ENCODE peak calls at places on chromosomes 7 and 10, in eight cellular contexts. W is uterus, F is adrenal gland, Q is right lobe of liver, A is Peyer's patch, B is GM12891, U is lower leg skin, P is sigmoid colon. H is an unnamed sample.
A peak's percentile ranks its signal among the peaks of the same experiment; 100 is the strongest.

GRCh38 chr7:108079291-108080057 is 50.7 kb downstream of the LAMB4 start:
- DNase-seq in B (no peak), W (no peak), P (peak; percentile 70), U (no peak), A (peak; percentile 58), F (no peak), Q (no peak), H (peak; percentile 45)

GRCh38 chr7:77917500-77918262 is 119.1 kb downstream of the PHTF2 start:
- DNase-seq in F (no peak), P (no peak), A (no peak), U (no peak), B (no peak), W (no peak), Q (no peak), H (no peak)

GRCh38 chr10:61313460-61313859 is 139.7 kb downstream of the TMEM26 start:
- DNase-seq in W (no peak), B (no peak), Q (no peak), F (no peak), U (no peak), A (no peak), P (no peak), H (no peak)

GRCh38 chr10:132243646-132244045 is 56.9 kb downstream of the DPYSL4 start:
- DNase-seq in Q (no peak), W (no peak), F (no peak), U (no peak), P (no peak), B (no peak), A (no peak), H (no peak)

GRCh38 chr10:75209325-75210192 is 1.0 kb upstream of the VDAC2 start:
- DNase-seq in P (peak; percentile 92), W (peak; percentile 83), B (peak; percentile 37), U (peak; percentile 85), F (peak; percentile 83), Q (peak; percentile 80), A (peak; percentile 90), H (peak; percentile 74)

GRCh38 chr10:75606203-75606779 is 174.9 kb downstream of the LRMDA start:
- DNase-seq in F (no peak), W (no peak), A (no peak), P (no peak), Q (no peak), U (no peak), B (no peak), H (no peak)

GRCh38 chr7:102222445-102222844 is 64.2 kb upstream of the SH2B2 start:
- DNase-seq in A (no peak), W (no peak), F (no peak), B (no peak), Q (no peak), P (no peak), U (no peak), H (no peak)

GRCh38 chr10:126905776-126906703 is 812 bp downstream of the DOCK1 start:
- DNase-seq in U (no peak), F (peak; percentile 39), W (peak; percentile 25), Q (no peak), P (peak; percentile 73), B (no peak), A (peak; percentile 49), H (peak; percentile 25)

GRCh38 chr7:42096681-42097637 is 140.1 kb downstream of the GLI3 start:
- DNase-seq in A (no peak), Q (no peak), W (peak; percentile 75), P (peak; percentile 84), F (peak; percentile 23), B (no peak), U (no peak), H (no peak)

GRCh38 chr10:113533801-113534200 is 19.1 kb upstream of the HABP2 start:
- DNase-seq in F (no peak), Q (no peak), A (no peak), U (no peak), W (no peak), P (no peak), B (no peak), H (no peak)

GRCh38 chr10:73338801-73339368 is 19.8 kb downstream of the CFAP70 start:
- DNase-seq in F (no peak), U (no peak), P (no peak), Q (no peak), W (no peak), A (no peak), B (no peak), H (no peak)

GRCh38 chr7:43390601-43391000 is 192.3 kb upstream of the STK17A start:
- DNase-seq in W (no peak), Q (no peak), B (no peak), P (no peak), F (no peak), U (no peak), A (no peak), H (no peak)

GRCh38 chr10:20105236-20105635 is 289.0 kb downstream of the PLXDC2 start:
- DNase-seq in A (no peak), Q (no peak), W (no peak), P (no peak), B (no peak), F (no peak), U (no peak), H (no peak)

GRCh38 chr10:35079763-35080162 is 10.4 kb downstream of the CUL2 start:
- DNase-seq in P (no peak), B (no peak), U (no peak), A (no peak), Q (no peak), W (no peak), F (peak; percentile 74), H (peak; percentile 22)

GRCh38 chr7:129750091-129750870 is 138.8 kb downstream of the NRF1 start:
- DNase-seq in B (no peak), P (no peak), A (no peak), W (no peak), Q (no peak), F (peak; percentile 63), U (no peak), H (no peak)

DNA sequence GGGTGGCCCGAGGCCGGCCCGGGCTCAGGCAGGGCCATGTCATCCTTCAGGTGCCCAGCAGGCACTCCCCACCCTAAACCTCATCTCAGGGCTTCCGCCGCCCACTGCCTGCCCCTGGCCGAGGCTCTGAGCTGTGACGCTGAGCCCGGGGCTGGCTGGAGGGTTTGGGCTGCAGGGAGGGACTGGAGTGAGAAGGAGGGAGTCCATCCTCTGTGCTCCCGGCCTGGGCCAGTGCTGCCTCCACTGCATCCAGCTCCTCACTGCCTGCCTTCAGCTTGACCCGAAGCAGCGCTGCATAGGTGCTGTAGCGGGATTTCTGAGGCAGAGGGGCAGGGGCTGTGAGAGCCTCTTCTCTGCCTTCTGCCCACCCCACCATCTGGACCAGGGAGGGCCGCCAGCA is 7.6 kb downstream of the NFKB2 start:
- DNase-seq in W (no peak), P (no peak), A (no peak), Q (no peak), U (no peak), B (no peak), F (no peak), H (no peak)
- TF ChIP-seq POLR2A in W (no peak), P (no peak), A (no peak), Q (no peak), U (no peak), B (no peak), F (no peak), H (no peak)

DNA sequence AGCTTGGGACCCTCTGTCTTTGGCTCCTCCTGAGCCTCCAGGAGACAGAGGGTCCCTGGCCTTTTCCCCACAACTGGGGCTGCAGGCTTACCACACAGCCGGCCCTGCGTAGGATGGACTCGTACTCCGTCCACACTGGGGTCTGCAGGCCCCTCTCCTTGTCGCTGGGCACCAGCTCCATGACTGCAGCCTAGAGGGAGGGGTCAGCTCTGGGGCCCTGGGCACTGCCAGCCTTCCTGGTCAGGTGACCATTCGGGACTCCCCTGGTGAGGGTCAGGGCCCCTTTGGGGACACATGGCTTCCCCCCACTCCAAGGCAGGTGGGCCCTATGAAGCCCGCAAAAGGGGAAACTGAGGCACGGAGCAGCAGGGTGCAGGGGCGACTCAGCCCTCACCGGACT is 1.3 kb downstream of the FUOM start:
- DNase-seq in B (no peak), A (no peak), P (no peak), Q (no peak), W (no peak), U (no peak), F (no peak), H (no peak)
- TF ChIP-seq POLR2A in B (no peak), A (no peak), P (no peak), Q (no peak), W (no peak), U (no peak), F (no peak), H (no peak)

GRCh38 chr10:102645388-102645740 is 1.1 kb downstream of the TRIM8 start:
- DNase-seq in A (peak; percentile 89), F (peak; percentile 90), Q (peak; percentile 91), U (peak; percentile 79), W (no peak), B (no peak), P (peak; percentile 93), H (no peak)
- TF ChIP-seq POLR2A in A (peak; percentile 54), F (peak; percentile 10), Q (peak; percentile 55), U (no peak), W (no peak), B (peak; percentile 9), P (no peak), H (no peak)

GRCh38 chr10:78974409-78975317 is 94.1 kb upstream of the ZMIZ1 start:
- DNase-seq in P (peak; percentile 91), U (peak; percentile 89), A (peak; percentile 65), B (peak; percentile 51), Q (no peak), F (peak; percentile 85), W (peak; percentile 72), H (peak; percentile 91)
- TF ChIP-seq POLR2A in P (no peak), U (no peak), A (no peak), B (no peak), Q (no peak), F (peak; percentile 61), W (no peak), H (peak; percentile 13)

GRCh38 chr10:31001740-31002139 is 29.9 kb downstream of the ZNF438 start:
- DNase-seq in F (no peak), W (no peak), Q (no peak), P (no peak), A (no peak), U (no peak), B (no peak), H (no peak)

GRCh38 chr10:30997536-30998252 is 34.0 kb downstream of the ZNF438 start:
- DNase-seq in B (no peak), U (no peak), F (no peak), Q (no peak), A (no peak), W (no peak), P (no peak), H (no peak)

GRCh38 chr10:31000071-31000787 is 31.4 kb downstream of the ZNF438 start:
- DNase-seq in Q (no peak), P (no peak), A (peak; percentile 58), F (no peak), W (no peak), U (no peak), B (no peak), H (no peak)

GRCh38 chr10:31000867-31001266 is 30.8 kb downstream of the ZNF438 start:
- DNase-seq in W (no peak), U (no peak), A (no peak), Q (no peak), B (no peak), F (no peak), P (no peak), H (no peak)

GRCh38 chr10:30999084-30999712 is 32.5 kb downstream of the ZNF438 start:
- DNase-seq in P (peak; percentile 69), U (peak; percentile 52), Q (no peak), F (peak; percentile 38), A (peak; percentile 50), B (no peak), W (no peak), H (no peak)
- TF ChIP-seq POLR2A in P (no peak), U (no peak), Q (peak; percentile 68), F (peak; percentile 9), A (no peak), B (no peak), W (no peak), H (no peak)

H was measured in H54.